ENCODE peak calls at places on chromosomes 12 and 14, in six cellular contexts. K is PC-9; S is activated CD8-positive, alpha-beta memory T cell treated with anti-CD3 and anti-CD28 coated beads for 24 hours; G is EL; P is activated T-cell treated with anti-CD3 and anti-CD28 coated beads for 24 hours; V is HTR-8/SVneo. U is an unnamed sample.

GRCh38 chr14:69828372-69828771 is 31.3 kb upstream of the SLC10A1 start:
- DNase-seq in V (no peak), K (no peak), S (no peak), G (no peak), P (no peak), U (no peak)

GRCh38 chr12:29521951-29522350 is 24.5 kb upstream of the OVCH1 start:
- DNase-seq in G (peak; percentile 2), K (no peak), S (no peak), P (no peak), V (no peak), U (no peak)

GRCh38 chr12:127150028-127150427 is 1116.9 kb upstream of the TMEM132C start:
- DNase-seq in V (no peak), K (no peak), P (no peak), S (no peak), G (no peak), U (no peak)

GRCh38 chr14:99537399-99537798 is 56.2 kb downstream of the CCNK start:
- DNase-seq in S (no peak), P (no peak), K (no peak), G (peak; percentile 92), V (peak; percentile 87), U (no peak)

GRCh38 chr12:52249041-52249461 is 16.0 kb downstream of the KRT7 start:
- DNase-seq in K (no peak), G (no peak), V (no peak), S (no peak), P (no peak), U (no peak)

GRCh38 chr12:26701604-26702215 is 131.3 kb downstream of the ITPR2 start:
- DNase-seq in G (peak; percentile 53), P (no peak), K (peak; percentile 40), V (no peak), S (no peak), U (peak; percentile 23)

GRCh38 chr12:11727133-11727664 is 77.7 kb downstream of the ETV6 start:
- DNase-seq in G (no peak), S (peak; percentile 77), P (peak; percentile 37), K (no peak), V (no peak), U (peak; percentile 56)

GRCh38 chr14:71597955-71598659 is 334.1 kb upstream of the RGS6 start:
- DNase-seq in P (no peak), G (no peak), S (no peak), K (no peak), V (no peak), U (no peak)

GRCh38 chr12:57868870-57869609 is 22.5 kb upstream of the CTDSP2 start:
- DNase-seq in V (no peak), K (no peak), P (no peak), S (no peak), G (no peak), U (no peak)

GRCh38 chr12:3200779-3201738 is 123.9 kb downstream of the TSPAN9 start:
- DNase-seq in K (no peak), V (peak; percentile 57), S (no peak), P (no peak), G (no peak), U (no peak)

U was measured in HepG2.